ENCODE peak calls at places on chromosomes 13 and 19, in nine cellular contexts. I, R, S, B, N, F, O, U and T are unnamed samples.
A peak's percentile ranks its signal among the peaks of the same experiment; 100 is the strongest.

GRCh38 chr19:51421229-51422052 is 4.0 kb upstream of the SIGLEC10 start:
- DNase-seq in I (no peak), R (no peak), S (no peak), B (no peak), N (no peak), F (no peak), O (no peak), U (no peak), T (no peak)

GRCh38 chr19:45601524-45602522 is at the start of gene GPR4:
- DNase-seq in I (no peak), R (no peak), S (no peak), B (peak; percentile 39), N (no peak), F (no peak), O (peak; percentile 66), U (peak; percentile 44), T (no peak)

GRCh38 chr13:69374036-69374435 is 733.6 kb upstream of the ATXN8OS start:
- DNase-seq in I (no peak), R (no peak), S (no peak), B (no peak), N (no peak), F (no peak), O (no peak), U (no peak), T (no peak)

GRCh38 chr13:23956106-23956505 is 58.8 kb upstream of the C1QTNF9B start:
- DNase-seq in I (no peak), R (peak; percentile 61), S (no peak), B (peak; percentile 46), N (no peak), F (no peak), O (no peak), U (no peak), T (no peak)

GRCh38 chr13:103525530-103525929 is 459.3 kb upstream of the SLC10A2 start:
- DNase-seq in I (no peak), R (no peak), S (no peak), B (no peak), N (no peak), F (no peak), O (no peak), U (no peak), T (no peak)

GRCh38 chr13:95146486-95146885 is 154.8 kb downstream of the ABCC4 start:
- DNase-seq in I (no peak), R (no peak), S (no peak), B (no peak), N (no peak), F (peak; percentile 17), O (no peak), U (no peak), T (no peak)

GRCh38 chr13:40447857-40448256 is 218.6 kb downstream of the FOXO1 start:
- DNase-seq in I (no peak), R (no peak), S (no peak), B (no peak), N (no peak), F (no peak), O (no peak), U (no peak), T (no peak)

GRCh38 chr13:110422913-110423688 is 116.0 kb downstream of the COL4A2 start:
- DNase-seq in I (no peak), R (no peak), S (no peak), B (peak; percentile 30), N (no peak), F (no peak), O (no peak), U (no peak), T (no peak)

GRCh38 chr13:68895696-68896095 is 1211.9 kb upstream of the ATXN8OS start:
- DNase-seq in I (no peak), R (no peak), S (no peak), B (no peak), N (no peak), F (no peak), O (no peak), U (no peak), T (no peak)

GRCh38 chr19:45340232-45340898 is at the start of gene KLC3:
- DNase-seq in I (no peak), R (peak; percentile 24), S (no peak), B (no peak), N (no peak), F (no peak), O (peak; percentile 68), U (no peak), T (no peak)